ENCODE peak calls at places on chromosome 18, in four cellular contexts. L, G, N and H are unnamed samples.

GRCh38 chr18:23981369-23981768 is 33.2 kb upstream of the TTC39C start:
- DNase-seq in N (no peak), L (no peak), G (no peak), H (no peak)

GRCh38 chr18:51185075-51185474 is 12.4 kb downstream of the MEX3C start:
- DNase-seq in L (no peak), N (no peak), G (no peak), H (no peak)

GRCh38 chr18:10745232-10745631 is 219.4 kb downstream of the NAPG start:
- DNase-seq in N (no peak), L (no peak), G (no peak), H (no peak)

GRCh38 chr18:25029802-25030201 is 322.2 kb downstream of the ZNF521 start:
- DNase-seq in L (no peak), G (no peak), N (no peak), H (no peak)

GRCh38 chr18:25164837-25165791 is 186.9 kb downstream of the ZNF521 start:
- DNase-seq in N (no peak), L (peak; percentile 2), G (peak; percentile 4), H (no peak)

GRCh38 chr18:78242796-78243195 is 736.8 kb upstream of the SALL3 start:
- DNase-seq in N (no peak), G (no peak), L (no peak), H (no peak)

GRCh38 chr18:61993831-61994230 is 101.0 kb upstream of the RNF152 start:
- DNase-seq in L (no peak), G (peak; percentile 35), N (no peak), H (no peak)

GRCh38 chr18:14092625-14093361 is 39.4 kb downstream of the ZNF519 start:
- DNase-seq in G (no peak), L (peak; percentile 28), N (no peak), H (no peak)

GRCh38 chr18:79512461-79513380 is 117.0 kb downstream of the NFATC1 start:
- DNase-seq in N (no peak), G (no peak), L (no peak), H (peak; percentile 6)

GRCh38 chr18:11655605-11655932 is 33.5 kb upstream of the GNAL start:
- DNase-seq in N (no peak), G (no peak), L (no peak), H (no peak)

GRCh38 chr18:56139792-56140254 is 498.6 kb downstream of the TXNL1 start:
- DNase-seq in L (no peak), N (no peak), G (no peak), H (no peak)

GRCh38 chr18:59616501-59616900 is 80.7 kb downstream of the CCBE1 start:
- DNase-seq in N (no peak), L (no peak), G (peak; percentile 60), H (no peak)